ENCODE peak calls at places on chromosome 22, in eight cellular contexts. O is AG09309, V is left ventricle myocardium inferior, W is PC-9, Q is A549, C is progenitor cell of endocrine pancreas, T is type B pancreatic cell, S is thoracic aorta. D is an unnamed sample.

GRCh38 chr22:48849963-48850657 is 977.6 kb downstream of the BRD1 start:
- DNase-seq in O (no peak), V (no peak), W (no peak), Q (no peak), C (no peak), T (no peak), S (no peak), D (no peak)

GRCh38 chr22:44024288-44024908 is at the start of gene PARVB:
- DNase-seq in O (no peak), V (peak), W (no peak), Q (peak), C (peak), T (peak), S (no peak), D (peak)

GRCh38 chr22:46791201-46791731 is 28.8 kb downstream of the TBC1D22A start:
- DNase-seq in O (no peak), V (no peak), W (no peak), Q (no peak), C (no peak), T (no peak), S (no peak), D (no peak)

GRCh38 chr22:47966316-47966715 is 1203.9 kb downstream of the TBC1D22A start:
- DNase-seq in O (no peak), V (no peak), W (no peak), Q (no peak), C (no peak), T (no peak), S (no peak), D (no peak)

GRCh38 chr22:29306175-29306829 is at the start of gene GAS2L1:
- DNase-seq in O (peak), V (peak), W (peak), Q (peak), C (peak), T (peak), S (no peak), D (peak)

GRCh38 chr22:39612811-39613548 is 42.4 kb downstream of the CACNA1I start:
- DNase-seq in O (no peak), V (no peak), W (no peak), Q (no peak), C (no peak), T (no peak), S (no peak), D (no peak)

GRCh38 chr22:47036936-47037485 is 274.6 kb downstream of the TBC1D22A start:
- DNase-seq in O (no peak), V (no peak), W (no peak), Q (no peak), C (no peak), T (no peak), S (no peak), D (no peak)

GRCh38 chr22:39332441-39333064 is 13.1 kb upstream of the RPL3 start:
- DNase-seq in O (no peak), V (no peak), W (no peak), Q (no peak), C (no peak), T (no peak), S (no peak), D (peak)

GRCh38 chr22:44724859-44725258 is 22.9 kb downstream of the PRR5 start:
- DNase-seq in O (no peak), V (no peak), W (no peak), Q (no peak), C (no peak), T (no peak), S (no peak), D (no peak)

GRCh38 chr22:25729016-25729415 is 13.0 kb upstream of the MYO18B start:
- DNase-seq in O (no peak), V (no peak), W (no peak), Q (no peak), C (no peak), T (no peak), S (no peak), D (no peak)

GRCh38 chr22:45645526-45646414 is 25.9 kb upstream of the ATXN10 start:
- DNase-seq in O (no peak), V (peak), W (peak), Q (peak), C (peak), T (peak), S (no peak), D (peak)

GRCh38 chr22:45859231-45860161 is 117.5 kb downstream of the WNT7B start:
- DNase-seq in O (no peak), V (no peak), W (peak), Q (peak), C (no peak), T (no peak), S (no peak), D (peak)

GRCh38 chr22:30754971-30755759 is 60.5 kb downstream of the OSBP2 start:
- DNase-seq in O (peak), V (peak), W (peak), Q (peak), C (peak), T (no peak), S (no peak), D (peak)

GRCh38 chr22:29146101-29146560 is 59.6 kb upstream of the EMID1 start:
- DNase-seq in O (no peak), V (no peak), W (no peak), Q (no peak), C (no peak), T (no peak), S (no peak), D (no peak)

GRCh38 chr22:43008509-43008908 is 6.4 kb downstream of the PACSIN2 start:
- DNase-seq in O (no peak), V (no peak), W (no peak), Q (no peak), C (no peak), T (no peak), S (no peak), D (no peak)

GRCh38 chr22:29346659-29347058 is 31.2 kb upstream of the RASL10A start:
- DNase-seq in O (no peak), V (no peak), W (no peak), Q (no peak), C (no peak), T (no peak), S (no peak), D (no peak)

GRCh38 chr22:35915477-35916013 is 113.1 kb downstream of the RBFOX2 start:
- DNase-seq in O (no peak), V (no peak), W (no peak), Q (no peak), C (no peak), T (no peak), S (no peak), D (no peak)

GRCh38 chr22:36026741-36027140 is 1.9 kb downstream of the RBFOX2 start:
- DNase-seq in O (no peak), V (no peak), W (no peak), Q (no peak), C (no peak), T (no peak), S (no peak), D (no peak)

GRCh38 chr22:32880906-32881596 is 79.5 kb downstream of the TIMP3 start:
- DNase-seq in O (no peak), V (peak), W (no peak), Q (no peak), C (no peak), T (peak), S (no peak), D (peak)

DNA sequence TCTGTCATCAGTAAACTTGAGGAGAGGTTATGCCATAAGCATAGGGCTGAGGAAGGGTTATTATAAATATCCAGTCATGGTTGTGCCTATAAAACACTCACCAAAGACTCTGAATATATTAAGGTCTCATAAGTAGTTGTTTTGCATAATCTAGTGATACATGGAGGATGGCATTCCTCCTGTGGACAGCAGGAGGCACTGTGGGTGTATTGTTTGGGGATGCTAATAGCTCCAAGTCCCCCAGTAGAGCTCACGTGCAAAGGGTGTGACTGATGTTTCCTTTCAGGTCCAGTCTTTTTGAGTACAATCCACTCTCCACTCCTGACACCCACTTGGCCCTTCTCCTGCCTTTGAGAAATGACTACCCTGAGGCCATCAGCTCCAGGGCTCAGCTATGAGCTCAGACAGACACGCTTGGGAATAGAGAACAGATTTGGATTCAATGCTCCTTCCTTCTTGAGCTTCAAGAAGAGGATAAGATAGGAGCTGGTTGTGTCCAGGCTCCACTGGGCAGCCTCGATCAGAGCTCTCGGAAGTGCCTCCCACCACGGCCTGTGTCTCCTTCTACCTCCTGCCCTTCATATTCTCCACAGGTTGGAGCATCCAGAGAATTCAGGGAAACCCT is 85.2 kb upstream of the IGLL5 start:
- DNase-seq in O (no peak), V (no peak), W (no peak), Q (peak), C (no peak), T (no peak), S (no peak), D (no peak)
- TF ChIP-seq CTCF in O (peak), V (peak), W (peak), Q (no peak), C (peak), T (peak), S (no peak), D (peak)

GRCh38 chr22:19522190-19522880 is 1.9 kb downstream of the CLDN5 start:
- DNase-seq in O (no peak), V (peak), W (no peak), Q (no peak), C (no peak), T (peak), S (no peak), D (no peak)

GRCh38 chr22:19525116-19525660 is 978 bp upstream of the CLDN5 start:
- DNase-seq in O (no peak), V (peak), W (no peak), Q (no peak), C (no peak), T (no peak), S (no peak), D (no peak)

GRCh38 chr22:19524170-19525115 is at the start of gene CLDN5:
- DNase-seq in O (no peak), V (peak), W (no peak), Q (no peak), C (no peak), T (peak), S (no peak), D (no peak)

GRCh38 chr22:19522881-19523239 is 1.4 kb downstream of the CLDN5 start:
- DNase-seq in O (no peak), V (no peak), W (no peak), Q (no peak), C (no peak), T (no peak), S (no peak), D (no peak)

DNA sequence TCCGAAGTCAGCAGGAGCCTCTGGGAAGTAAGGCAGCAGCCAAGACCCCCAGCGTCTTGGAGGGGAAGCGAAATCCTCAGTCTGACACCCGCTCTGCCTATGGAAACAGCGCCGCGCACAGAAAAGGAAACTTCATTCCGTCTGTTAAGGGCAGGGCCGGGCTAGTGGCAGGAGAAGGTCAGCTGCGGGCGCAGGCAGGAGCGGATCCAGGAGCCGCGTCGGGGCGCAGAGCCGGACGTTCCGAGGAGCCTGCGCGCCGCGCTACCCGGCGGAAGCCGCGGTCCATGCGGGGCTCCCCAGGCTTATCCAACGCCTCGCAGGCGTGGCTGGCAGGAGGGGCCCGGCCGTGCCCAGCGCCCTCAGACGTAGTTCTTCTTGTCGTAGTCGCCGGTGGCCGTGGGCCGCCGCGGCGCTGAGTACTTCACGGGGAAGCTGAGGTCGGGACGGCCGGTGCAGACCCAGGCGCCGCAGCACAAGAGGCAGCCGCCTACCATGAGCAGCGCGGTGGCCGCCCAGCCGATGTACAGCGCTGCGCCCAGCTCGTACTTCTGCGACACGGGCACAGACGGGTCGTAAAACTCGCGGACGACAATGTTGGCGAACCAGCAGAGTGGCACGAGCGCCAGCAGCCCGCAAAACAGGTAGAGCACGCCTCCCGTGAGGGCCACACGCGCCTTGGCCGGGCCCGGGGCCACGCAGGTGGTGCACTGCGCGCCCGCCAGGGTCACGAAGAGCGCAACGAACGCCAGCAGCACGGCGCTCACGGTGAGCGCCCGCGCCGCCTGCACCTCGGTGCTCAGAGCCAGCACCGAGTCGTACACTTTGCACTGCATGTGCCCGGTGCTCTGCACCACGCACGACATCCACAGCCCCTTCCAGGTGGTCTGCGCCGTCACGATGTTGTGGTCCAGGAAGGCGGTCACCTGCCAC is 705 bp downstream of the CLDN5 start:
- DNase-seq in O (no peak), V (no peak), W (no peak), Q (no peak), C (no peak), T (peak), S (no peak), D (no peak)
- TF ChIP-seq CTCF in O (no peak), V (peak), W (no peak), Q (no peak), C (peak), T (peak), S (no peak), D (no peak)

DNA sequence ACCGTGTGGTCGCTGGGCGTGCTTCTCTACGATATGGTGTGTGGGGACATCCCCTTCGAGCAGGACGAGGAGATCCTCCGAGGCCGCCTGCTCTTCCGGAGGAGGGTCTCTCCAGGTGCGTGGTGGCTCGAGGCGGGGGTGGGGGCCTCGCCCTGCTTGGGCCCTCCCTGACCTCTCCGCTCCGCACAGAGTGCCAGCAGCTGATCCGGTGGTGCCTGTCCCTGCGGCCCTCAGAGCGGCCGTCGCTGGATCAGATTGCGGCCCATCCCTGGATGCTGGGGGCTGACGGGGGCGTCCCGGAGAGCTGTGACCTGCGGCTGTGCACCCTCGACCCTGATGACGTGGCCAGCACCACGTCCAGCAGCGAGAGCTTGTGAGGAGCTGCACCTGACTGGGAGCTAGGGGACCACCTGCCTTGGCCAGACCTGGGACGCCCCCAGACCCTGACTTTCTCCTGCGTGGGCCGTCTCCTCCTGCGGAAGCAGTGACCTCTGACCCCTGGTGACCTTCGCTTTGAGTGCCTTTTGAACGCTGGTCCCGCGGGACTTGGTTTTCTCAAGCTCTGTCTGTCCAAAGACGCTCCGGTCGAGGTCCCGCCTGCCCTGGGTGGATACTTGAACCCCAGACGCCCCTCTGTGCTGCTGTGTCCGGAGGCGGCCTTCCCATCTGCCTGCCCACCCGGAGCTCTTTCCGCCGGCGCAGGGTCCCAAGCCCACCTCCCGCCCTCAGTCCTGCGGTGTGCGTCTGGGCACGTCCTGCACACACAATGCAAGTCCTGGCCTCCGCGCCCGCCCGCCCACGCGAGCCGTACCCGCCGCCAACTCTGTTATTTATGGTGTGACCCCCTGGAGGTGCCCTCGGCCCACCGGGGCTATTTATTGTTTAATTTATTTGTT is 2.4 kb downstream of the PIM3 start:
- DNase-seq in O (no peak), V (peak), W (no peak), Q (no peak), C (no peak), T (no peak), S (no peak), D (peak)
- TF ChIP-seq CTCF in O (no peak), V (no peak), W (no peak), Q (no peak), C (no peak), T (peak), S (no peak), D (no peak)

GRCh38 chr22:23608583-23608982 is 23.5 kb downstream of the DRICH1 start:
- DNase-seq in O (no peak), V (no peak), W (no peak), Q (no peak), C (peak), T (no peak), S (no peak), D (no peak)

GRCh38 chr22:23604939-23605712 is 25.0 kb upstream of the IGLL1 start:
- DNase-seq in O (no peak), V (no peak), W (no peak), Q (no peak), C (no peak), T (no peak), S (no peak), D (no peak)

GRCh38 chr22:23609983-23610781 is 21.9 kb downstream of the DRICH1 start:
- DNase-seq in O (no peak), V (no peak), W (no peak), Q (no peak), C (no peak), T (no peak), S (no peak), D (no peak)

GRCh38 chr22:23603266-23603665 is 23.2 kb upstream of the IGLL1 start:
- DNase-seq in O (no peak), V (no peak), W (no peak), Q (no peak), C (no peak), T (no peak), S (no peak), D (no peak)

DNA sequence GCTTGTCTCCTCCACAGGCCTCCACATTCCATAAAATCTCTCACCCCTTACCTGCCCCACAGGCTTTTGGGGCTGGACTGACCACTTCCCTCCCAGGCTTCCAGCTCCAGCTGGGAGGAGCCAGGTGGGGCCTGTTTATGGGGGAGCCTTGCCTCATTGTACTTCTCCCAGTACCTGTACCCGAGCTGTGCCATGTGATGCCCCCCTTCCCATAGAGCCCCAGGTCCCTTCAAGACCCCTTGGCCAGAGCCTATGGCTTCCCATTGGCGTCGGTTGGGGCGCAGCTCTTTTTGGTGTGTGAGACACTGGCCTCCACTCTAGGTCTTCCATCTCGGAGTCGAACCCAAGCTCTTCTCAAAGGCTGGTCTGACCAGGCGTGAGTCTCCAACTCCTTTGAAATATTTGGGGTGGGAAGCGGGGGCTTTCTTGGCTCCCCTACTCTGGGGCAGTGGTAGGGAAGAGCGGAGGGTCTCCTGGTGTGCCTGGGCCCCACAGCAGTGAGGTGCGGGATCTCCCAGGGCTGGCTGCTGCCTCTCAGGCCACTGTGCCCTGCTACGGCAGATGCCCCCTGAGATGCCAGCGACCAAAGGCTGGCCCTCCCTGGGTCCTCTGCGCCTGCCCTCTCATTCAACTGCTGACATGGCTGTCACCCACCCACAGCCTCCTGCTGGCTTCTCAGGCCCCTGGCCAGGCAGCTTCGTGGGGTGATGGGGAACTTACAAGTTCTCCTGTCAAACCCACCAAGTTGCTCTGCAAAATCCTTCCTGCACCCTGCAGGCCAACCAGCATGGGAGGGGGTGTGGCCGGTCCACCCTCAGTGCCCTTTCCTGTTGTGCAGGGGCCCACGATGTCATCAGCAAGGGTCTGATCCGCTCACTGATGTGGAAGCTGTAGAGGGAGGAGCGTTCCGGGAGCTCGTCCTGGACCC is 25.7 kb downstream of the DRICH1 start:
- DNase-seq in O (no peak), V (no peak), W (no peak), Q (no peak), C (no peak), T (no peak), S (no peak), D (no peak)
- TF ChIP-seq CTCF in O (no peak), V (no peak), W (no peak), Q (no peak), C (no peak), T (no peak), S (no peak), D (no peak)

GRCh38 chr22:24421428-24421931 is 5.9 kb upstream of the ADORA2A start:
- DNase-seq in O (no peak), V (no peak), W (no peak), Q (peak), C (no peak), T (no peak), S (no peak), D (peak)
- TF ChIP-seq CTCF in O (peak), V (no peak), W (no peak), Q (peak), C (peak), T (peak), S (no peak), D (peak)

GRCh38 chr22:27405672-27406388 is 395.7 kb downstream of the MN1 start:
- DNase-seq in O (no peak), V (peak), W (no peak), Q (peak), C (peak), T (no peak), S (no peak), D (peak)

GRCh38 chr22:27408068-27408467 is 393.5 kb downstream of the MN1 start:
- DNase-seq in O (no peak), V (no peak), W (no peak), Q (no peak), C (no peak), T (no peak), S (no peak), D (no peak)

GRCh38 chr22:27407369-27407985 is 394.1 kb downstream of the MN1 start:
- DNase-seq in O (no peak), V (no peak), W (no peak), Q (no peak), C (no peak), T (no peak), S (no peak), D (no peak)

GRCh38 chr22:27406389-27406861 is 395.1 kb downstream of the MN1 start:
- DNase-seq in O (no peak), V (no peak), W (no peak), Q (no peak), C (no peak), T (no peak), S (no peak), D (no peak)

GRCh38 chr22:27409299-27409698 is 392.3 kb downstream of the MN1 start:
- DNase-seq in O (no peak), V (no peak), W (no peak), Q (no peak), C (no peak), T (no peak), S (no peak), D (no peak)
- TF ChIP-seq CTCF in O (peak), V (no peak), W (peak), Q (no peak), C (no peak), T (no peak), S (no peak), D (no peak)